ENCODE peak calls at places on chromosome 14, in five cellular contexts. V is SK-N-SH, T is PC-3, U is HCT116, D is MM.1S. Z is an unnamed sample.

GRCh38 chr14:34872822-34873590 is 2.2 kb downstream of the BAZ1A start:
- DNase-seq in U (no peak), D (no peak), T (no peak), V (no peak), Z (peak; percentile 5)

GRCh38 chr14:50772361-50772760 is 58.6 kb downstream of the NIN start:
- DNase-seq in T (no peak), D (no peak), U (no peak), V (no peak), Z (no peak)

GRCh38 chr14:34213332-34213731 is 248.7 kb downstream of the SPTSSA start:
- DNase-seq in V (no peak), T (no peak), D (no peak), U (no peak), Z (no peak)

GRCh38 chr14:100824156-100824555 is 1.8 kb upstream of the MEG3 start:
- DNase-seq in D (no peak), T (no peak), V (peak; percentile 68), U (no peak), Z (peak; percentile 11)

GRCh38 chr14:23565626-23566025 is 2.0 kb downstream of the AP1G2 start:
- DNase-seq in V (no peak), D (no peak), U (no peak), T (no peak), Z (no peak)

GRCh38 chr14:21104448-21105060 is 3.7 kb downstream of the TMEM253 start:
- DNase-seq in U (peak; percentile 72), T (peak; percentile 71), V (peak; percentile 75), D (peak; percentile 65), Z (peak; percentile 85)

GRCh38 chr14:90675399-90675798 is 140.8 kb downstream of the TTC7B start:
- DNase-seq in D (no peak), V (peak; percentile 75), T (peak; percentile 41), U (no peak), Z (no peak)

GRCh38 chr14:61525293-61526011 is 169.9 kb upstream of the HIF1A start:
- DNase-seq in V (no peak), T (peak; percentile 100), U (peak; percentile 97), D (peak; percentile 54), Z (no peak)

GRCh38 chr14:73472182-73473114 is 14.1 kb upstream of the NUMB start:
- DNase-seq in V (peak; percentile 67), D (peak; percentile 51), U (peak; percentile 60), T (peak; percentile 87), Z (peak; percentile 71)

GRCh38 chr14:95268350-95268749 is 51.4 kb downstream of the CLMN start:
- DNase-seq in U (no peak), D (no peak), T (no peak), V (no peak), Z (no peak)

GRCh38 chr14:32166029-32166428 is 35.8 kb upstream of the RNU6-7 start:
- DNase-seq in V (no peak), D (peak; percentile 29), T (no peak), U (no peak), Z (no peak)

GRCh38 chr14:76313861-76314260 is 62.1 kb upstream of the ESRRB start:
- DNase-seq in D (no peak), U (no peak), V (no peak), T (no peak), Z (no peak)

GRCh38 chr14:73740921-73741326 is 26.7 kb upstream of the PNMA1 start:
- DNase-seq in D (no peak), T (peak; percentile 91), V (peak; percentile 37), U (peak; percentile 61), Z (no peak)

GRCh38 chr14:91509083-91509877 is 830 bp downstream of the PPP4R3A start:
- DNase-seq in U (no peak), D (peak; percentile 23), T (no peak), V (peak; percentile 75), Z (peak; percentile 46)

GRCh38 chr14:75310295-75311059 is 31.8 kb downstream of the FOS start:
- DNase-seq in U (no peak), T (peak; percentile 19), V (peak; percentile 82), D (no peak), Z (peak; percentile 89)

GRCh38 chr14:45252356-45253069 is 489 bp downstream of the MIS18BP1 start:
- DNase-seq in V (peak; percentile 6), D (no peak), T (peak; percentile 18), U (no peak), Z (peak; percentile 12)

GRCh38 chr14:57918791-57919190 is 52.9 kb upstream of the SLC35F4 start:
- DNase-seq in U (no peak), D (no peak), V (no peak), T (no peak), Z (no peak)

GRCh38 chr14:61918998-61919397 is 156.8 kb downstream of the SNAPC1 start:
- DNase-seq in V (no peak), U (no peak), D (no peak), T (no peak), Z (no peak)

GRCh38 chr14:38201137-38201828 is 6.4 kb upstream of the SSTR1 start:
- DNase-seq in D (no peak), U (no peak), T (peak; percentile 81), V (no peak), Z (no peak)

GRCh38 chr14:73943083-73943482 is 6.8 kb downstream of the FAM161B start:
- DNase-seq in U (no peak), V (no peak), T (peak; percentile 58), D (no peak), Z (no peak)

GRCh38 chr14:29629839-29630238 is 297.8 kb downstream of the PRKD1 start:
- DNase-seq in T (no peak), D (no peak), U (no peak), V (no peak), Z (no peak)

GRCh38 chr14:99971929-99972747 is 93.1 kb upstream of the EVL start:
- DNase-seq in D (no peak), U (no peak), T (no peak), V (peak; percentile 67), Z (peak; percentile 75)

GRCh38 chr14:68535404-68536024 is 257.4 kb downstream of the ZFP36L1 start:
- DNase-seq in D (no peak), T (peak; percentile 92), V (no peak), U (peak; percentile 79), Z (no peak)

GRCh38 chr14:92670177-92670576 is 78.2 kb downstream of the LGMN start:
- DNase-seq in T (peak; percentile 11), D (no peak), U (no peak), V (peak; percentile 52), Z (no peak)

GRCh38 chr14:88225721-88226120 is 97.3 kb downstream of the KCNK10 start:
- DNase-seq in U (no peak), D (no peak), V (no peak), T (no peak), Z (peak; percentile 51)

GRCh38 chr14:80669416-80669815 is 272.1 kb downstream of the CEP128 start:
- DNase-seq in U (no peak), D (no peak), V (no peak), T (no peak), Z (no peak)

GRCh38 chr14:100588671-100589070 is 1.5 kb upstream of the BEGAIN start:
- DNase-seq in V (no peak), D (no peak), T (no peak), U (no peak), Z (no peak)

GRCh38 chr14:23494223-23494622 is 24.7 kb downstream of the NGDN start:
- DNase-seq in T (no peak), U (no peak), D (no peak), V (peak; percentile 34), Z (peak; percentile 94)

GRCh38 chr14:63438065-63438757 is 105.0 kb downstream of the PPP2R5E start:
- DNase-seq in U (peak; percentile 15), V (peak; percentile 71), T (peak; percentile 98), D (peak; percentile 66), Z (no peak)
- TF ChIP-seq CTCF in U (no peak), V (peak; percentile 45), T (peak; percentile 56), D (peak; percentile 41), Z (no peak)

DNA sequence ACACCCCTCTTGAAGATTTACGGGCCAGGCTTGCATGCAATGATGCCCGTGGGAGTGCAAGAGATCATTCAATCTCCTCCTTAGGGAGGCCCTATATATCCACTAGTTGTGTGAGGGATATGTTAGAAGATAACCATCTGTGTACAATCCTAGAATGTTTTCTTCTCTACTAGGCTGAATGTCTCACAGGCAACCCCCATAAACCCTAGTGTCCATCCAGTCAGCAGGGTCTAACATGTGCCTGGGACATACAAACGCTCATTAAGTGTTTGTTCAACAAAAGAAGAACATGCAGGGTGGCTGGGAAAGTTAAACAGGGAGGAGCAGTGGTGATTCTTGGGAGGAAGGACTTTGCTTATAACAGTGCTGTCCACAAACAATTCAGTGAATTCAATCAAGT is 96.5 kb upstream of the FERMT2 start:
- DNase-seq in D (no peak), U (no peak), T (no peak), V (no peak), Z (no peak)
- H3K9ac ChIP-seq in D (no peak overlapping the region), U (no peak overlapping the region), T (no peak overlapping the region), V (no peak overlapping the region), Z (no peak overlapping the region)

DNA sequence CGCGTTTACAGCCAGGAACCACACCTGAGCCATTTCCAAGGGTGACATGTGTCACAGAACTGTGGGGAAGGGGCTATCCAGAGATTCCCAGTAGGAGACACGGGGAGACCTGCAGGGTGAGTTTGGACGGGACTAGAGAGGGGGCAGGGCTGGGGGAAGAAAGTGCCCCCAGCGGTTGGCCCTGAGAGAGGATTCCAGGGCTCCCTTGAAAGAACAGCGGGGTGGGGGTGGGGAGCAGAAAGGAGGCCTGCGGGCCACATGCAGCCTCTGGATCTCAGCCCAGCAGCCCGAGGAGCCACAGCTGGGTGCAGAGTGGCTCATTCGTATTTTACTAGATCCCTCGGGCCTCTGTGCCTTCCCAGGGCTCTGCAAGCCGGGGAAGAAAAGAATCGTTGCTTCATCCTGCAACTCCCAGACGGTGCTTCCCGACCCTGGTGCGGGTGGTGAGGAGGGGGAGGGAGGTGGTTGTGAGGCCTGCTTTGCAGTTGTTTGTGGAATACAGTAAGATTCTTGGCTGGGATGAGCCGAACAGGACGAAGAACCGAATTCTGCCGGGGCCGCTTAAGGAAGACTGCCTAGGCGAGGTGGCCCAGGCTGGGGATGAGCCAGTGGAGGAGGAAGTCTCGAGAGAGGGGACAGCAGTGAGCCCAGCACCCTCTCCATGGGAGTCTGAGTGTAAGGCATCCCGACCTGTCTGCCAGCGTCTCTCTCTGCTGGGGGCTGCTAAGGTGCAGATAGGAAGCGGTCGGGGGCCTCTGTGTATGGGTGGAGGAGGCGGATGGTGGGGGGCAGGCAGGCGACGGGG is 36.1 kb upstream of the ANKRD9 start:
- DNase-seq in V (peak; percentile 19), T (no peak), U (no peak), D (no peak), Z (peak; percentile 52)
- TF ChIP-seq EZH2phosphoT487 in V (no peak), T (no peak), U (no peak), D (no peak), Z (no peak)

DNA sequence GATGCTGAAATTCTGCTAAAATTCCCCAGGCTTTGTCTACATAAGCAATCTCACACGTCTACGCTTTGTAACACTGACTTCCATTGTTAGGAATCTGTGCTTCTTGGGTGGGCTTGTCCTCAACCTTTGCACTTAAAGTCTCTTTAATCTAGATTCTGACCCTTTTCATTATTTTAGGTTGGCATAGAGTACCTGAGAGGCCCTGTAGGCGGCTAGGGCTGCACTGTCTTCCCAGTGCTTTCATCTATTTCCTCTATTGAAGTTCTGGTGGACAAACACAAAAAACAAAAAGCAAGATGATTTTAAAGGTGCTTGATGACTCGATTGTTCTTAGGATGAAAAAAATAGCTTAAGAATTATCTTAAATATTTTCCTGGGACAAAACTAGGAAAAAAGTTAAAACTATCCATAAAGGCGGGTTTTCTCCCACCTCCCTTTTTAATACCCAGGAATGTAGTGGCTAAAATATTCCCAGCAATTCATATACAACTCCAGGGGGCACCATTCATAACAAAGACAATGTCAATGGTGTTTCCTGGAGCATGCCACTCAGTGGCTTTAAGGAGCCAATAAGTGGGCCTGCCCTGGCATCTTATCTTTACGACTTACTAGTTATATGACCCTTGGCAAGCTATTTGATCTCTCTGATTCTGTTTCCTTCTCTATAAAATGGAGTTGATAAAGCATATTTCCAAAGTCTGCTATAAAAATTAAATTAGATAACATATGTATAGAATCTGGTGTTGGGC is 197.5 kb downstream of the STXBP6 start:
- DNase-seq in V (no peak), T (no peak), U (no peak), D (no peak), Z (peak; percentile 15)
- TF ChIP-seq CTCF in V (no peak), T (no peak), U (no peak), D (no peak), Z (no peak)

Z was measured in neural progenitor cell.